ENCODE peak calls at places on chromosomes 7 and 10, in nine cellular contexts. E, W, R, H, F, N, C, U and Q are unnamed samples.
A peak's percentile ranks its signal among the peaks of the same experiment; 100 is the strongest.

GRCh38 chr10:93515071-93515962 is 18.9 kb downstream of the CEP55 start:
- DNase-seq in E (no peak), W (no peak), R (no peak), H (no peak), F (no peak), N (no peak), C (no peak), U (no peak), Q (no peak)

GRCh38 chr7:116576350-116577319 is 51.8 kb downstream of the CAV1 start:
- DNase-seq in E (peak; percentile 89), W (no peak), R (peak; percentile 98), H (no peak), F (no peak), N (no peak), C (no peak), U (no peak), Q (peak; percentile 95)

GRCh38 chr10:121734517-121735137 is 136.4 kb upstream of the FGFR2 start:
- DNase-seq in E (no peak), W (no peak), R (no peak), H (no peak), F (no peak), N (no peak), C (no peak), U (peak; percentile 19), Q (peak; percentile 37)

GRCh38 chr7:119562839-119563238 is 710.1 kb upstream of the KCND2 start:
- DNase-seq in E (no peak), W (no peak), R (no peak), H (no peak), F (no peak), N (no peak), C (no peak), U (no peak), Q (peak; percentile 4)

GRCh38 chr7:123846217-123846891 is 1.4 kb downstream of the HYAL4 start:
- DNase-seq in E (no peak), W (peak; percentile 44), R (no peak), H (no peak), F (no peak), N (no peak), C (no peak), U (no peak), Q (peak; percentile 84)

GRCh38 chr7:69770613-69771012 is 172.3 kb downstream of the AUTS2 start:
- DNase-seq in E (no peak), W (no peak), R (no peak), H (no peak), F (no peak), N (no peak), C (no peak), U (no peak), Q (no peak)

GRCh38 chr10:60905580-60905979 is 38.4 kb downstream of the RHOBTB1 start:
- DNase-seq in E (peak; percentile 18), W (peak; percentile 77), R (peak; percentile 59), H (no peak), F (no peak), N (peak; percentile 80), C (peak; percentile 71), U (no peak), Q (no peak)

GRCh38 chr7:128352138-128352537 is 8.4 kb upstream of the RBM28 start:
- DNase-seq in E (no peak), W (peak; percentile 82), R (peak; percentile 10), H (no peak), F (no peak), N (peak; percentile 30), C (peak; percentile 79), U (no peak), Q (no peak)

GRCh38 chr10:63241898-63242297 is 108.8 kb downstream of the NRBF2 start:
- DNase-seq in E (no peak), W (no peak), R (no peak), H (no peak), F (no peak), N (no peak), C (no peak), U (no peak), Q (no peak)

GRCh38 chr7:92228100-92228499 is 17.6 kb downstream of the KRIT1 start:
- DNase-seq in E (no peak), W (no peak), R (peak; percentile 15), H (no peak), F (no peak), N (no peak), C (no peak), U (no peak), Q (no peak)

GRCh38 chr7:2972531-2973161 is 71.0 kb downstream of the CARD11 start:
- DNase-seq in E (no peak), W (no peak), R (no peak), H (no peak), F (no peak), N (no peak), C (no peak), U (no peak), Q (no peak)

GRCh38 chr7:55275291-55276200 is 89.6 kb upstream of the LANCL2 start:
- DNase-seq in E (no peak), W (no peak), R (no peak), H (no peak), F (no peak), N (no peak), C (no peak), U (no peak), Q (no peak)

GRCh38 chr7:55277916-55278315 is 87.2 kb upstream of the LANCL2 start:
- DNase-seq in E (no peak), W (no peak), R (no peak), H (no peak), F (no peak), N (no peak), C (no peak), U (no peak), Q (no peak)

GRCh38 chr7:55278321-55278720 is 86.8 kb upstream of the LANCL2 start:
- DNase-seq in E (no peak), W (no peak), R (no peak), H (no peak), F (no peak), N (no peak), C (no peak), U (no peak), Q (no peak)

GRCh38 chr7:55279080-55279845 is 85.9 kb upstream of the LANCL2 start:
- DNase-seq in E (no peak), W (no peak), R (no peak), H (no peak), F (no peak), N (no peak), C (no peak), U (no peak), Q (no peak)

GRCh38 chr7:55276896-55277295 is 88.2 kb upstream of the LANCL2 start:
- DNase-seq in E (no peak), W (no peak), R (no peak), H (no peak), F (no peak), N (no peak), C (no peak), U (no peak), Q (no peak)
- H3K27me3 ChIP-seq in E (peaks cover 41% of the 10 kb centered on the region), W (no peaks in the 10 kb centered on the region), R (peaks cover 45% of the 10 kb centered on the region), H (no peaks in the 10 kb centered on the region), F (no peaks in the 10 kb centered on the region), N (no peaks in the 10 kb centered on the region), C (no peaks in the 10 kb centered on the region), U (no peaks in the 10 kb centered on the region), Q (no peaks in the 10 kb centered on the region)

GRCh38 chr7:154795437-154795836 is 207.5 kb downstream of the PAXIP1 start:
- DNase-seq in E (no peak), W (no peak), R (no peak), H (no peak), F (no peak), N (no peak), C (no peak), U (no peak), Q (no peak)

GRCh38 chr7:154794147-154794780 is 208.7 kb downstream of the PAXIP1 start:
- DNase-seq in E (no peak), W (no peak), R (no peak), H (no peak), F (peak; percentile 9), N (no peak), C (peak; percentile 57), U (no peak), Q (peak; percentile 2)

GRCh38 chr7:154792436-154793055 is 210.4 kb downstream of the PAXIP1 start:
- DNase-seq in E (no peak), W (no peak), R (no peak), H (no peak), F (no peak), N (no peak), C (no peak), U (no peak), Q (no peak)

GRCh38 chr7:154791611-154792010 is 211.3 kb downstream of the PAXIP1 start:
- DNase-seq in E (no peak), W (no peak), R (no peak), H (no peak), F (no peak), N (no peak), C (no peak), U (no peak), Q (no peak)

DNA sequence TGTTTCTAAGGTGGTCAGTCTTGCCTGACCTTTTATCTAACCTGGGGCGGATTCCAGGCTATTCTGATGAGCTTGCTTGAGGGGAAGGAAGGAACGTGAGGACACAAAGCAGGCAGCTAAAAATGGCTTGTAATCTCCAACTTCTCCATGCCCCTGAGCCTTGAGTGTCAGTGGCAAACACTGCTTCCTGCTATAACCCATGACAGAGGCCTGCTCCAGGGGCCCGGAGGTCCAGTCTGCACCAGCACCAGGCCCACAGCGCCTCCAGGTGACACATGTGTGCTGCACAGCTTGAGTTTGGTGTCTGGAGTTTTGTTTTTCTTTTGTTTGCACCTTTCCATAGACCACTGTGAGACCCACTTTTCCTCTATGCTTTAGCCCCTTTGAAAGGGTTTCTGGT is 207.9 kb downstream of the PAXIP1 start:
- DNase-seq in E (no peak), W (no peak), R (no peak), H (no peak), F (no peak), N (no peak), C (no peak), U (no peak), Q (no peak)
- H3K27me3 ChIP-seq in E (no peaks in the 10 kb centered on the region), W (peaks cover 12% of the 10 kb centered on the region), R (no peaks in the 10 kb centered on the region), H (peaks cover 12% of the 10 kb centered on the region), F (no peaks in the 10 kb centered on the region), N (peaks cover 24% of the 10 kb centered on the region), C (peaks cover 17% of the 10 kb centered on the region), U (peaks cover 10% of the 10 kb centered on the region), Q (peaks cover 36% of the 10 kb centered on the region)

DNA sequence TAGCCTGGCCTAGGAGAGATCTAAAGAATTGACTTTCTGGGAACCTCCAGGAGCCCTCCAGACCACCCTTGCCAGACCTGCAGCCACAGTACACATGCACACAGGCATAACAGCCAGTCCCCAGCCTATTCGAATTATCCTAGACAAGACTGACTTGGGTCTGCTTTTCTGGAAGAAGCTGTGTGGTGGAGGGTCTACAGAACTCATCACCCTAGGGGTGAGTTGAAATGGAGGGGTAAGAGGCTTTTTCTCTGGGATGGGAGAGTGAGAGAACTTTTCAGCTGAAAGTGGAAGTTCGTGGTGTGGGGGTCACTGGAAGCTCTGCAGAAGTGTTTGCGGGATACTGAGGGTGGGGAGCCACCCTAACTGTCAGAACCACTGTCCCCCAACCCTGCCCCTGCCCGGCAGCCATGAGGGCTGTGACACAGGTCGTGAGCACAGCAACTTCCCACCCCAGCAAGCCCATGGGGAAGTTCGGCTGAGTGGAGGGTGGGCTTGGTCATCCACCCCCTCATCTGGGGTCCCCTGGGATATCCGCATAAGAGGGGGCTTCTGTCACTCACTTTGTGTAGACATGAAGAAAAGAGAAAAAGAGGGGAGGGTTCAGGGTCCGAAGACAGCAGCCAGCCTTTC is 7.8 kb downstream of the TLX1 start:
- DNase-seq in E (no peak), W (no peak), R (no peak), H (no peak), F (no peak), N (no peak), C (no peak), U (no peak), Q (no peak)
- H3K27me3 ChIP-seq in E (peaks cover 94% of the 10 kb centered on the region), W (peaks cover 96% of the 10 kb centered on the region), R (peaks cover 93% of the 10 kb centered on the region), H (peaks cover 96% of the 10 kb centered on the region), F (peaks cover 2% of the 10 kb centered on the region), N (peaks cover 100% of the 10 kb centered on the region), C (peaks cover 74% of the 10 kb centered on the region), U (no peaks in the 10 kb centered on the region), Q (no peaks in the 10 kb centered on the region)

GRCh38 chr10:132172091-132173066 is 14.4 kb upstream of the DPYSL4 start:
- DNase-seq in E (no peak), W (peak; percentile 21), R (no peak), H (no peak), F (no peak), N (no peak), C (peak; percentile 26), U (no peak), Q (no peak)
- H3K27me3 ChIP-seq in E (peaks cover 7% of the 10 kb centered on the region), W (peaks cover 3% of the 10 kb centered on the region), R (peaks cover 29% of the 10 kb centered on the region), H (peaks cover 16% of the 10 kb centered on the region), F (no peaks in the 10 kb centered on the region), N (peaks cover 5% of the 10 kb centered on the region), C (no peaks in the 10 kb centered on the region), U (peaks cover 10% of the 10 kb centered on the region), Q (no peaks in the 10 kb centered on the region)